ENCODE peak calls at places on chromosomes 4 and X, in ten cellular contexts. R is NCI-H1092 treated with DMSO at 0.1 percent for 48 hours; Z is iPS-NIHi11; N is pons; W is fibroblast of pulmonary artery; U is fibroblast of gingiva; K is C1 segment of cervical spinal cord; X is HT1080; S is HCT116; H is activated CD4-positive, alpha-beta T cell treated with anti-CD3 and anti-CD28 coated beads, Interleukin-2, amount 50 U/mL, for 1 hour. V is an unnamed sample.

GRCh38 chr4:70994069-70994366 is 569 bp downstream of the DCK start:
- DNase-seq in Z (no peak), H (no peak), N (no peak), W (no peak), U (no peak), X (no peak), S (no peak), K (no peak), R (no peak), V (no peak)

GRCh38 chrX:67296395-67296794 is 247.4 kb upstream of the AR start:
- DNase-seq in K (no peak), N (no peak), S (no peak), X (no peak), R (no peak), Z (no peak), W (no peak), U (no peak), H (no peak), V (no peak)

GRCh38 chrX:129932137-129932791 is 26.3 kb downstream of the UTP14A start:
- DNase-seq in K (peak), N (peak), H (peak), U (peak), W (peak), S (peak), X (peak), Z (peak), R (peak), V (peak)

GRCh38 chr4:171024720-171025303 is 788.4 kb upstream of the GALNTL6 start:
- DNase-seq in R (no peak), S (no peak), X (no peak), Z (no peak), H (no peak), K (no peak), N (no peak), W (no peak), U (no peak), V (no peak)

GRCh38 chr4:139975830-139976272 is 178.1 kb downstream of the MAML3 start:
- DNase-seq in K (no peak), W (peak), N (peak), S (no peak), H (no peak), Z (no peak), X (no peak), R (no peak), U (peak), V (no peak)

GRCh38 chrX:16436348-16437188 is 213.4 kb upstream of the S100G start:
- DNase-seq in H (peak), U (peak), R (peak), X (peak), K (no peak), N (peak), S (peak), W (peak), Z (peak), V (peak)

GRCh38 chr4:135256111-135256510 is 1054.5 kb upstream of the PABPC4L start:
- DNase-seq in N (no peak), R (no peak), U (no peak), H (no peak), Z (no peak), K (no peak), S (no peak), X (no peak), W (peak), V (no peak)

GRCh38 chr4:152220201-152220666 is 315.7 kb downstream of the FBXW7 start:
- DNase-seq in R (no peak), W (no peak), X (peak), U (no peak), K (no peak), S (no peak), N (no peak), Z (no peak), H (no peak), V (no peak)

GRCh38 chrX:21996872-21997271 is 35.3 kb upstream of the PHEX start:
- DNase-seq in X (peak), Z (no peak), S (no peak), H (no peak), K (no peak), N (peak), R (no peak), U (peak), W (peak), V (no peak)

GRCh38 chrX:132909643-132910042 is 48.8 kb downstream of the HS6ST2 start:
- DNase-seq in H (no peak), Z (no peak), K (no peak), S (no peak), N (no peak), W (peak), R (no peak), X (peak), U (peak), V (peak)

V was measured in fibroblast of the conjunctiva.